ENCODE peak calls at places on chromosomes 2 and 18, in ten cellular contexts. One of them, this sample, is unnamed.

GRCh38 chr18:38369772-38370690 is 804.4 kb upstream of the CELF4 start:
- DNase-seq in A172: no peak
- DNase-seq in PC-9: no peak
- DNase-seq in gastrocnemius medialis: no peak
- DNase-seq in NCI-H1092: no peak
- DNase-seq in kidney tubule cell: peak
- DNase-seq in RWPE1: no peak
- DNase-seq in activated naive CD4-positive, alpha-beta T cell treated with Interleukin-2 at 50 U/mL for 16 hours: no peak
- DNase-seq in NCI-H2081: no peak
- DNase-seq in mucosa of gallbladder: no peak
- DNase-seq in this sample: no peak

GRCh38 chr18:77165489-77166415 is 33.2 kb upstream of the MBP start:
- DNase-seq in A172: no peak
- DNase-seq in gastrocnemius medialis: peak
- DNase-seq in mucosa of gallbladder: no peak
- DNase-seq in PC-9: no peak
- DNase-seq in NCI-H2081: no peak
- DNase-seq in RWPE1: no peak
- DNase-seq in NCI-H1092: no peak
- DNase-seq in kidney tubule cell: peak
- DNase-seq in activated naive CD4-positive, alpha-beta T cell treated with Interleukin-2 at 50 U/mL for 16 hours: no peak
- DNase-seq in this sample: no peak

GRCh38 chr2:102619414-102620319 is at the start of gene SLC9A2:
- DNase-seq in mucosa of gallbladder: peak
- DNase-seq in NCI-H2081: peak
- DNase-seq in activated naive CD4-positive, alpha-beta T cell treated with Interleukin-2 at 50 U/mL for 16 hours: no peak
- DNase-seq in RWPE1: no peak
- DNase-seq in NCI-H1092: no peak
- DNase-seq in gastrocnemius medialis: peak
- DNase-seq in PC-9: peak
- DNase-seq in A172: no peak
- DNase-seq in kidney tubule cell: peak
- DNase-seq in this sample: peak

GRCh38 chr2:127196998-127197397 is 23.1 kb downstream of the CYP27C1 start:
- DNase-seq in NCI-H1092: no peak
- DNase-seq in PC-9: peak
- DNase-seq in activated naive CD4-positive, alpha-beta T cell treated with Interleukin-2 at 50 U/mL for 16 hours: no peak
- DNase-seq in RWPE1: no peak
- DNase-seq in kidney tubule cell: no peak
- DNase-seq in mucosa of gallbladder: no peak
- DNase-seq in A172: no peak
- DNase-seq in gastrocnemius medialis: no peak
- DNase-seq in NCI-H2081: no peak
- DNase-seq in this sample: no peak

GRCh38 chr2:162324953-162325352 is 6.5 kb upstream of the IFIH1 start:
- DNase-seq in A172: no peak
- DNase-seq in PC-9: no peak
- DNase-seq in activated naive CD4-positive, alpha-beta T cell treated with Interleukin-2 at 50 U/mL for 16 hours: no peak
- DNase-seq in NCI-H2081: no peak
- DNase-seq in mucosa of gallbladder: no peak
- DNase-seq in RWPE1: no peak
- DNase-seq in NCI-H1092: no peak
- DNase-seq in kidney tubule cell: no peak
- DNase-seq in gastrocnemius medialis: no peak
- DNase-seq in this sample: no peak

GRCh38 chr2:219252084-219252483 is 959 bp upstream of the TUBA4B start:
- DNase-seq in kidney tubule cell: peak
- DNase-seq in gastrocnemius medialis: peak
- DNase-seq in NCI-H1092: no peak
- DNase-seq in RWPE1: peak
- DNase-seq in A172: peak
- DNase-seq in activated naive CD4-positive, alpha-beta T cell treated with Interleukin-2 at 50 U/mL for 16 hours: peak
- DNase-seq in mucosa of gallbladder: no peak
- DNase-seq in NCI-H2081: no peak
- DNase-seq in PC-9: peak
- DNase-seq in this sample: no peak

GRCh38 chr18:26993568-26993967 is 128.1 kb upstream of the AQP4 start:
- DNase-seq in mucosa of gallbladder: no peak
- DNase-seq in PC-9: no peak
- DNase-seq in gastrocnemius medialis: no peak
- DNase-seq in RWPE1: no peak
- DNase-seq in A172: no peak
- DNase-seq in kidney tubule cell: no peak
- DNase-seq in NCI-H1092: no peak
- DNase-seq in NCI-H2081: no peak
- DNase-seq in activated naive CD4-positive, alpha-beta T cell treated with Interleukin-2 at 50 U/mL for 16 hours: no peak
- DNase-seq in this sample: no peak

GRCh38 chr2:224666951-224667553 is 49.1 kb downstream of the CCDC195 start:
- DNase-seq in activated naive CD4-positive, alpha-beta T cell treated with Interleukin-2 at 50 U/mL for 16 hours: no peak
- DNase-seq in NCI-H1092: no peak
- DNase-seq in A172: no peak
- DNase-seq in PC-9: no peak
- DNase-seq in kidney tubule cell: no peak
- DNase-seq in NCI-H2081: no peak
- DNase-seq in gastrocnemius medialis: no peak
- DNase-seq in mucosa of gallbladder: no peak
- DNase-seq in RWPE1: no peak
- DNase-seq in this sample: no peak

GRCh38 chr18:58060254-58060653 is 16.2 kb downstream of the NEDD4L start:
- DNase-seq in NCI-H2081: no peak
- DNase-seq in gastrocnemius medialis: no peak
- DNase-seq in kidney tubule cell: no peak
- DNase-seq in RWPE1: no peak
- DNase-seq in A172: no peak
- DNase-seq in NCI-H1092: no peak
- DNase-seq in PC-9: no peak
- DNase-seq in mucosa of gallbladder: no peak
- DNase-seq in activated naive CD4-positive, alpha-beta T cell treated with Interleukin-2 at 50 U/mL for 16 hours: no peak
- DNase-seq in this sample: no peak

GRCh38 chr18:23401400-23402347 is 51.4 kb upstream of the RIOK3 start:
- DNase-seq in kidney tubule cell: peak
- DNase-seq in RWPE1: no peak
- DNase-seq in PC-9: peak
- DNase-seq in NCI-H2081: no peak
- DNase-seq in gastrocnemius medialis: no peak
- DNase-seq in A172: peak
- DNase-seq in NCI-H1092: no peak
- DNase-seq in mucosa of gallbladder: peak
- DNase-seq in activated naive CD4-positive, alpha-beta T cell treated with Interleukin-2 at 50 U/mL for 16 hours: no peak
- DNase-seq in this sample: peak

GRCh38 chr2:71361631-71362030 is 30.0 kb downstream of the ZNF638 start:
- DNase-seq in NCI-H1092: no peak
- DNase-seq in mucosa of gallbladder: no peak
- DNase-seq in activated naive CD4-positive, alpha-beta T cell treated with Interleukin-2 at 50 U/mL for 16 hours: no peak
- DNase-seq in PC-9: no peak
- DNase-seq in gastrocnemius medialis: no peak
- DNase-seq in NCI-H2081: no peak
- DNase-seq in kidney tubule cell: no peak
- DNase-seq in A172: no peak
- DNase-seq in RWPE1: no peak
- DNase-seq in this sample: no peak

GRCh38 chr2:159617651-159618050 is 1.3 kb upstream of the BAZ2B start:
- DNase-seq in NCI-H2081: peak
- DNase-seq in RWPE1: no peak
- DNase-seq in gastrocnemius medialis: peak
- DNase-seq in kidney tubule cell: no peak
- DNase-seq in NCI-H1092: peak
- DNase-seq in activated naive CD4-positive, alpha-beta T cell treated with Interleukin-2 at 50 U/mL for 16 hours: no peak
- DNase-seq in PC-9: no peak
- DNase-seq in A172: peak
- DNase-seq in mucosa of gallbladder: peak
- DNase-seq in this sample: no peak

GRCh38 chr2:69309336-69310048 is 77.5 kb downstream of the GFPT1 start:
- DNase-seq in kidney tubule cell: peak
- DNase-seq in gastrocnemius medialis: no peak
- DNase-seq in NCI-H2081: peak
- DNase-seq in activated naive CD4-positive, alpha-beta T cell treated with Interleukin-2 at 50 U/mL for 16 hours: no peak
- DNase-seq in RWPE1: no peak
- DNase-seq in mucosa of gallbladder: peak
- DNase-seq in NCI-H1092: peak
- DNase-seq in PC-9: peak
- DNase-seq in A172: no peak
- DNase-seq in this sample: no peak

GRCh38 chr2:20352230-20353216 is 1.9 kb upstream of the PUM2 start:
- DNase-seq in PC-9: no peak
- DNase-seq in A172: no peak
- DNase-seq in mucosa of gallbladder: no peak
- DNase-seq in RWPE1: no peak
- DNase-seq in kidney tubule cell: no peak
- DNase-seq in NCI-H1092: no peak
- DNase-seq in NCI-H2081: peak
- DNase-seq in gastrocnemius medialis: no peak
- DNase-seq in activated naive CD4-positive, alpha-beta T cell treated with Interleukin-2 at 50 U/mL for 16 hours: no peak
- DNase-seq in this sample: no peak

GRCh38 chr2:216829533-216829932 is 30.3 kb downstream of the TNP1 start:
- DNase-seq in PC-9: peak
- DNase-seq in gastrocnemius medialis: peak
- DNase-seq in NCI-H2081: peak
- DNase-seq in mucosa of gallbladder: peak
- DNase-seq in NCI-H1092: peak
- DNase-seq in A172: peak
- DNase-seq in RWPE1: no peak
- DNase-seq in activated naive CD4-positive, alpha-beta T cell treated with Interleukin-2 at 50 U/mL for 16 hours: no peak
- DNase-seq in kidney tubule cell: peak
- DNase-seq in this sample: peak

GRCh38 chr2:42917374-42918017 is 125.1 kb upstream of the HAAO start:
- DNase-seq in RWPE1: no peak
- DNase-seq in NCI-H1092: no peak
- DNase-seq in gastrocnemius medialis: no peak
- DNase-seq in PC-9: peak
- DNase-seq in A172: no peak
- DNase-seq in activated naive CD4-positive, alpha-beta T cell treated with Interleukin-2 at 50 U/mL for 16 hours: peak
- DNase-seq in mucosa of gallbladder: peak
- DNase-seq in kidney tubule cell: peak
- DNase-seq in NCI-H2081: no peak
- DNase-seq in this sample: peak

GRCh38 chr2:17975401-17975800 is 96.9 kb downstream of the KCNS3 start:
- DNase-seq in mucosa of gallbladder: no peak
- DNase-seq in NCI-H2081: no peak
- DNase-seq in activated naive CD4-positive, alpha-beta T cell treated with Interleukin-2 at 50 U/mL for 16 hours: no peak
- DNase-seq in A172: no peak
- DNase-seq in kidney tubule cell: no peak
- DNase-seq in RWPE1: no peak
- DNase-seq in NCI-H1092: no peak
- DNase-seq in PC-9: no peak
- DNase-seq in gastrocnemius medialis: no peak
- DNase-seq in this sample: no peak

GRCh38 chr18:76363451-76364120 is 131.5 kb downstream of the ZNF516 start:
- DNase-seq in kidney tubule cell: no peak
- DNase-seq in PC-9: no peak
- DNase-seq in activated naive CD4-positive, alpha-beta T cell treated with Interleukin-2 at 50 U/mL for 16 hours: no peak
- DNase-seq in NCI-H2081: no peak
- DNase-seq in RWPE1: no peak
- DNase-seq in NCI-H1092: no peak
- DNase-seq in mucosa of gallbladder: no peak
- DNase-seq in A172: peak
- DNase-seq in gastrocnemius medialis: no peak
- DNase-seq in this sample: no peak

GRCh38 chr18:59220164-59220783 is 316 bp downstream of the GRP start:
- DNase-seq in NCI-H1092: no peak
- DNase-seq in PC-9: no peak
- DNase-seq in gastrocnemius medialis: no peak
- DNase-seq in activated naive CD4-positive, alpha-beta T cell treated with Interleukin-2 at 50 U/mL for 16 hours: no peak
- DNase-seq in kidney tubule cell: no peak
- DNase-seq in A172: no peak
- DNase-seq in RWPE1: no peak
- DNase-seq in mucosa of gallbladder: no peak
- DNase-seq in NCI-H2081: no peak
- DNase-seq in this sample: no peak

GRCh38 chr2:45857848-45858520 is 206.5 kb downstream of the PRKCE start:
- DNase-seq in mucosa of gallbladder: no peak
- DNase-seq in NCI-H1092: no peak
- DNase-seq in gastrocnemius medialis: no peak
- DNase-seq in activated naive CD4-positive, alpha-beta T cell treated with Interleukin-2 at 50 U/mL for 16 hours: no peak
- DNase-seq in NCI-H2081: no peak
- DNase-seq in kidney tubule cell: peak
- DNase-seq in A172: no peak
- DNase-seq in PC-9: no peak
- DNase-seq in RWPE1: no peak
- DNase-seq in this sample: no peak

GRCh38 chr18:31077883-31078282 is 24.3 kb downstream of the DSC2 start:
- DNase-seq in NCI-H2081: no peak
- DNase-seq in NCI-H1092: no peak
- DNase-seq in activated naive CD4-positive, alpha-beta T cell treated with Interleukin-2 at 50 U/mL for 16 hours: no peak
- DNase-seq in RWPE1: no peak
- DNase-seq in PC-9: no peak
- DNase-seq in mucosa of gallbladder: no peak
- DNase-seq in A172: no peak
- DNase-seq in kidney tubule cell: no peak
- DNase-seq in gastrocnemius medialis: no peak
- DNase-seq in this sample: no peak